ENCODE peak calls at places on chromosomes 7 and 10, in four cellular contexts. B is GM12865, T is mesothelial cell of epicardium, D is aorta. Q is an unnamed sample.

GRCh38 chr10:6024334-6024682 is 37.9 kb downstream of the IL2RA start:
- DNase-seq in D (no peak), B (no peak), T (no peak), Q (no peak)

GRCh38 chr10:49177391-49178355 is 10.5 kb downstream of the TMEM273 start:
- DNase-seq in T (no peak), B (peak), D (peak), Q (peak)

GRCh38 chr7:3537210-3537875 is 236.3 kb downstream of the SDK1 start:
- DNase-seq in D (no peak), B (no peak), T (no peak), Q (peak)

GRCh38 chr10:79245539-79246208 is 101.6 kb upstream of the PPIF start:
- DNase-seq in T (no peak), D (no peak), B (peak), Q (peak)

GRCh38 chr7:159067870-159068787 is 76.5 kb downstream of the VIPR2 start:
- DNase-seq in B (no peak), D (peak), T (no peak), Q (no peak)

GRCh38 chr7:107924841-107925490 is 34.0 kb downstream of the DLD start:
- DNase-seq in T (no peak), D (no peak), B (peak), Q (no peak)

GRCh38 chr10:73989594-73990142 is 8.2 kb upstream of the VCL start:
- DNase-seq in B (no peak), T (no peak), D (no peak), Q (no peak)

GRCh38 chr10:9833871-9834454 is 1183.7 kb upstream of the CELF2 start:
- DNase-seq in D (no peak), T (no peak), B (no peak), Q (no peak)

GRCh38 chr10:84308021-84308420 is 20.4 kb upstream of the CCSER2 start:
- DNase-seq in B (no peak), D (no peak), T (no peak), Q (peak)

GRCh38 chr10:27744478-27745379 is 890 bp downstream of the MKX start:
- DNase-seq in D (peak), B (no peak), T (peak), Q (no peak)

GRCh38 chr7:107711301-107711700 is 32.6 kb upstream of the CBLL1 start:
- DNase-seq in T (no peak), D (no peak), B (no peak), Q (peak)